ENCODE peak calls at places on chromosomes 5 and 9, in six cellular contexts. B, N, L, R, V and Z are unnamed samples. For H3K4me1 and H3K36me3, the result is how much of the 10 kb centered on the place peaks cover.

GRCh38 chr5:68494771-68495170 is 279.2 kb downstream of the PIK3R1 start:
- DNase-seq in B (no peak), N (no peak), L (no peak), R (no peak), V (no peak), Z (no peak)

GRCh38 chr9:129860653-129861446 is 25.6 kb downstream of the USP20 start:
- DNase-seq in B (no peak), N (no peak), L (no peak), R (no peak), V (no peak), Z (no peak)

GRCh38 chr5:3142261-3143027 is 391.0 kb upstream of the IRX2 start:
- DNase-seq in B (no peak), N (no peak), L (no peak), R (no peak), V (no peak), Z (no peak)

GRCh38 chr5:134247411-134247810 is 21.5 kb upstream of the PPP2CA start:
- DNase-seq in B (no peak), N (no peak), L (no peak), R (peak), V (no peak), Z (no peak)

GRCh38 chr5:57494104-57495098 is 11.8 kb upstream of the ACTBL2 start:
- DNase-seq in B (no peak), N (peak), L (peak), R (peak), V (peak), Z (no peak)

GRCh38 chr5:40410231-40410861 is 269.4 kb upstream of the PTGER4 start:
- DNase-seq in B (no peak), N (no peak), L (no peak), R (peak), V (no peak), Z (peak)

GRCh38 chr9:8648271-8648670 is 848.7 kb upstream of the DMAC1 start:
- DNase-seq in B (no peak), N (no peak), L (no peak), R (no peak), V (no peak), Z (no peak)

GRCh38 chr9:138052635-138053320 is 175.2 kb downstream of the CACNA1B start:
- DNase-seq in B (no peak), N (peak), L (no peak), R (no peak), V (no peak), Z (no peak)

GRCh38 chr9:33458444-33458843 is 11.1 kb upstream of the AQP3 start:
- DNase-seq in B (no peak), N (no peak), L (no peak), R (peak), V (no peak), Z (peak)

DNA sequence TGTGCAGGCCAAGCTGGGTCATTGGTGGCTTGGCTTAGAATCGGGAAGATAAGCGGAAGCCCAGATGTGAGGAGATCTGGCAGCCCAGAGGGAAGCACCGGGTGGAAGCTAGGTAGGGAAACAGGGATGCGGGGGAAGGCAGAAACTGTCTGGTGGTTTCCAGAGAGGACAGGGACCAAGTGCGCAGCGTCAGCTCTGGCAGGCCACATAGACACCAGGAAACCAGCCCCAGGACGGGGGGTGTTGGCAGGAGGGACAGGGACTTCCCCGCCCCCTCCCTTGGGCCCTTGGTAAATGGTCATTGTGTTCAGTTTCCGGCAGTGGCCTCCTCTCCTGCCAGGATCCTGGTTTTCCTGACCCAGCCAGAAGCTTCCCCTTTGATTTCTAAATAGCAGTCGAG is 2.0 kb downstream of the RALGDS start:
- DNase-seq in B (no peak), N (no peak), L (no peak), R (no peak), V (peak), Z (no peak)
- H3K4me3 ChIP-seq in B (peak), N (no peak), L (peak), R (no peak), V (peak), Z (no peak)

GRCh38 chr9:110897899-110898298 is 140.4 kb downstream of the LPAR1 start:
- DNase-seq in B (no peak), N (no peak), L (no peak), R (no peak), V (no peak), Z (no peak)

GRCh38 chr9:110895141-110895912 is 142.9 kb downstream of the LPAR1 start:
- DNase-seq in B (peak), N (peak), L (no peak), R (no peak), V (peak), Z (no peak)

GRCh38 chr9:110900451-110900850 is 137.8 kb downstream of the LPAR1 start:
- DNase-seq in B (no peak), N (no peak), L (no peak), R (peak), V (no peak), Z (no peak)

GRCh38 chr9:110900917-110901316 is 137.4 kb downstream of the LPAR1 start:
- DNase-seq in B (no peak), N (no peak), L (no peak), R (no peak), V (no peak), Z (no peak)
- H3K4me1 ChIP-seq in B (under half), N (under half), L (under half), R (under half), V (under half), Z (under half)

GRCh38 chr5:155629597-155629996 is 616.0 kb downstream of the KIF4B start:
- DNase-seq in B (no peak), N (no peak), L (no peak), R (no peak), V (no peak), Z (no peak)
- H3K36me3 ChIP-seq in B (under half), N (under half), L (under half), R (under half), V (under half), Z (under half)

DNA sequence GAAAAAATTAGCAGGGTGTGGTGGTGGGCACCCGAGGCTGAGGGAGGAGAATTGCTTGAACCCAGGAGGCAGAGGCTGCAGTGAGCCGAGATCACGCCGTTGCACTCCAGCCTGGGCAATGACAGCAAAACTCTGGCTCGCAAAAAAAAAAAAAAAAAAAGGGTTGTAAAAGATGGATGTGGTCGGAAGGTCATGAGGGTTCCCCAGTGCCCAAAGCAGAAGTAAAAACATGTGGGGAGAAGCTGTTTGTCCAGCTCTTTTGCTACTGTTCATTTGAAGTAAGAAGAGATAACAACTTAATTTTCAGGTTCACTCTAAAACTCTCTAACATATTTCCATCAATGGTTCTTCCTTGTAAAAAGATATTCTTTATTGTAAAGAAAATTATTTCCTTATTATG is 57.1 kb upstream of the GOLPH3 start:
- DNase-seq in B (no peak), N (no peak), L (no peak), R (no peak), V (no peak), Z (no peak)
- H3K4me3 ChIP-seq in B (no peak), N (no peak), L (no peak), R (no peak), V (no peak), Z (no peak)